ENCODE peak calls at places on chromosomes 2 and 18, in seven cellular contexts. One of them, this sample, is unnamed.

GRCh38 chr2:65604246-65604645 is 171.8 kb upstream of the SPRED2 start:
- DNase-seq in stromal cell of bone marrow: no peak
- DNase-seq in A549: peak
- DNase-seq in ACHN: peak
- DNase-seq in erythroblast: no peak
- DNase-seq in hippocampal formation: no peak
- DNase-seq in central memory CD4-positive, alpha-beta T cell: no peak
- DNase-seq in this sample: peak

GRCh38 chr18:9987931-9988330 is 74.1 kb downstream of the VAPA start:
- DNase-seq in hippocampal formation: peak
- DNase-seq in ACHN: no peak
- DNase-seq in A549: no peak
- DNase-seq in central memory CD4-positive, alpha-beta T cell: no peak
- DNase-seq in stromal cell of bone marrow: no peak
- DNase-seq in erythroblast: no peak
- DNase-seq in this sample: no peak

GRCh38 chr2:64604929-64605550 is 48.7 kb downstream of the SERTAD2 start:
- DNase-seq in hippocampal formation: no peak
- DNase-seq in erythroblast: no peak
- DNase-seq in A549: no peak
- DNase-seq in ACHN: no peak
- DNase-seq in stromal cell of bone marrow: peak
- DNase-seq in central memory CD4-positive, alpha-beta T cell: no peak
- DNase-seq in this sample: peak

GRCh38 chr2:239431536-239431935 is 30.7 kb upstream of the HDAC4 start:
- DNase-seq in hippocampal formation: no peak
- DNase-seq in A549: no peak
- DNase-seq in central memory CD4-positive, alpha-beta T cell: no peak
- DNase-seq in erythroblast: no peak
- DNase-seq in ACHN: no peak
- DNase-seq in stromal cell of bone marrow: no peak
- DNase-seq in this sample: no peak

GRCh38 chr2:11123856-11124759 is 31.2 kb upstream of the SLC66A3 start:
- DNase-seq in hippocampal formation: peak
- DNase-seq in central memory CD4-positive, alpha-beta T cell: peak
- DNase-seq in stromal cell of bone marrow: no peak
- DNase-seq in erythroblast: peak
- DNase-seq in A549: peak
- DNase-seq in ACHN: peak
- DNase-seq in this sample: peak

GRCh38 chr2:25822190-25823117 is 55.8 kb downstream of the ASXL2 start:
- DNase-seq in A549: peak
- DNase-seq in ACHN: peak
- DNase-seq in hippocampal formation: peak
- DNase-seq in stromal cell of bone marrow: no peak
- DNase-seq in erythroblast: peak
- DNase-seq in central memory CD4-positive, alpha-beta T cell: peak
- DNase-seq in this sample: no peak

GRCh38 chr2:229674830-229675530 is 39.4 kb downstream of the DNER start:
- DNase-seq in A549: no peak
- DNase-seq in ACHN: no peak
- DNase-seq in stromal cell of bone marrow: no peak
- DNase-seq in hippocampal formation: no peak
- DNase-seq in erythroblast: no peak
- DNase-seq in central memory CD4-positive, alpha-beta T cell: no peak
- DNase-seq in this sample: no peak

GRCh38 chr18:23225518-23225917 is 90.2 kb downstream of the CABLES1 start:
- DNase-seq in ACHN: no peak
- DNase-seq in hippocampal formation: no peak
- DNase-seq in erythroblast: no peak
- DNase-seq in A549: no peak
- DNase-seq in central memory CD4-positive, alpha-beta T cell: no peak
- DNase-seq in stromal cell of bone marrow: peak
- DNase-seq in this sample: peak

GRCh38 chr2:203809084-203809521 is 58.5 kb upstream of the CTLA4 start:
- DNase-seq in central memory CD4-positive, alpha-beta T cell: no peak
- DNase-seq in stromal cell of bone marrow: no peak
- DNase-seq in ACHN: no peak
- DNase-seq in erythroblast: no peak
- DNase-seq in A549: no peak
- DNase-seq in hippocampal formation: no peak
- DNase-seq in this sample: no peak

GRCh38 chr18:23580677-23581367 is 5.5 kb downstream of the NPC1 start:
- DNase-seq in central memory CD4-positive, alpha-beta T cell: no peak
- DNase-seq in erythroblast: no peak
- DNase-seq in hippocampal formation: no peak
- DNase-seq in A549: no peak
- DNase-seq in ACHN: no peak
- DNase-seq in stromal cell of bone marrow: peak
- DNase-seq in this sample: peak

GRCh38 chr2:219736196-219736595 is 108.8 kb downstream of the SLC4A3 start:
- DNase-seq in erythroblast: peak
- DNase-seq in hippocampal formation: peak
- DNase-seq in central memory CD4-positive, alpha-beta T cell: no peak
- DNase-seq in ACHN: peak
- DNase-seq in stromal cell of bone marrow: peak
- DNase-seq in A549: peak
- DNase-seq in this sample: peak

GRCh38 chr2:109247812-109248211 is 118.8 kb downstream of the SH3RF3 start:
- DNase-seq in A549: no peak
- DNase-seq in stromal cell of bone marrow: no peak
- DNase-seq in ACHN: no peak
- DNase-seq in hippocampal formation: peak
- DNase-seq in erythroblast: no peak
- DNase-seq in central memory CD4-positive, alpha-beta T cell: no peak
- DNase-seq in this sample: peak

GRCh38 chr2:170812716-170813585 is 3.7 kb upstream of the GAD1 start:
- DNase-seq in hippocampal formation: peak
- DNase-seq in ACHN: peak
- DNase-seq in A549: peak
- DNase-seq in stromal cell of bone marrow: peak
- DNase-seq in central memory CD4-positive, alpha-beta T cell: peak
- DNase-seq in erythroblast: peak
- DNase-seq in this sample: peak

GRCh38 chr2:115603285-115603684 is 1160.8 kb downstream of the DPP10 start:
- DNase-seq in central memory CD4-positive, alpha-beta T cell: no peak
- DNase-seq in ACHN: no peak
- DNase-seq in erythroblast: no peak
- DNase-seq in A549: no peak
- DNase-seq in stromal cell of bone marrow: no peak
- DNase-seq in hippocampal formation: no peak
- DNase-seq in this sample: no peak

GRCh38 chr2:21008014-21008789 is 35.7 kb downstream of the APOB start:
- DNase-seq in erythroblast: no peak
- DNase-seq in A549: no peak
- DNase-seq in ACHN: no peak
- DNase-seq in central memory CD4-positive, alpha-beta T cell: no peak
- DNase-seq in stromal cell of bone marrow: no peak
- DNase-seq in hippocampal formation: no peak
- DNase-seq in this sample: no peak

GRCh38 chr18:76451475-76452331 is 43.3 kb downstream of the ZNF516 start:
- DNase-seq in central memory CD4-positive, alpha-beta T cell: no peak
- DNase-seq in stromal cell of bone marrow: no peak
- DNase-seq in hippocampal formation: no peak
- DNase-seq in erythroblast: peak
- DNase-seq in A549: no peak
- DNase-seq in ACHN: no peak
- DNase-seq in this sample: no peak

GRCh38 chr2:203758841-203759691 is 52.6 kb downstream of the CD28 start:
- DNase-seq in A549: peak
- DNase-seq in ACHN: no peak
- DNase-seq in central memory CD4-positive, alpha-beta T cell: no peak
- DNase-seq in erythroblast: no peak
- DNase-seq in stromal cell of bone marrow: peak
- DNase-seq in hippocampal formation: no peak
- DNase-seq in this sample: peak

GRCh38 chr18:74281639-74282358 is 10.0 kb downstream of the CYB5A start:
- DNase-seq in central memory CD4-positive, alpha-beta T cell: no peak
- DNase-seq in ACHN: no peak
- DNase-seq in erythroblast: no peak
- DNase-seq in A549: no peak
- DNase-seq in stromal cell of bone marrow: no peak
- DNase-seq in hippocampal formation: no peak
- DNase-seq in this sample: peak

GRCh38 chr2:95275601-95276243 is 1.5 kb downstream of the PROM2 start:
- DNase-seq in central memory CD4-positive, alpha-beta T cell: no peak
- DNase-seq in A549: no peak
- DNase-seq in erythroblast: no peak
- DNase-seq in stromal cell of bone marrow: no peak
- DNase-seq in ACHN: no peak
- DNase-seq in hippocampal formation: no peak
- DNase-seq in this sample: no peak

GRCh38 chr2:240968731-240969624 is 29.4 kb upstream of the SNED1 start:
- DNase-seq in stromal cell of bone marrow: no peak
- DNase-seq in erythroblast: no peak
- DNase-seq in hippocampal formation: no peak
- DNase-seq in A549: no peak
- DNase-seq in central memory CD4-positive, alpha-beta T cell: no peak
- DNase-seq in ACHN: no peak
- DNase-seq in this sample: no peak

GRCh38 chr2:23492941-23493340 is 108.0 kb downstream of the KLHL29 start:
- DNase-seq in central memory CD4-positive, alpha-beta T cell: no peak
- DNase-seq in erythroblast: no peak
- DNase-seq in stromal cell of bone marrow: no peak
- DNase-seq in ACHN: no peak
- DNase-seq in A549: no peak
- DNase-seq in hippocampal formation: no peak
- DNase-seq in this sample: no peak

This sample was measured in fibroblast of villous mesenchyme.